ENCODE peak calls at places on chromosomes 16 and 17, in four cellular contexts. One of them, this sample, is unnamed.

GRCh38 chr16:9567674-9568073 is 476.2 kb downstream of the HAPSTR1 start:
- DNase-seq in occipital lobe: no peak
- DNase-seq in omental fat pad: no peak
- DNase-seq in astrocyte of the cerebellum: no peak
- DNase-seq in this sample: no peak

GRCh38 chr16:88398874-88399178 is 16.1 kb downstream of the ZNF469 start:
- DNase-seq in occipital lobe: no peak
- DNase-seq in omental fat pad: no peak
- DNase-seq in astrocyte of the cerebellum: no peak
- DNase-seq in this sample: no peak

GRCh38 chr17:57751971-57752905 is 7.1 kb upstream of the CCDC182 start:
- DNase-seq in occipital lobe: no peak
- DNase-seq in omental fat pad: no peak
- DNase-seq in astrocyte of the cerebellum: no peak
- DNase-seq in this sample: no peak

GRCh38 chr16:57923841-57924240 is 47.1 kb downstream of the CNGB1 start:
- DNase-seq in occipital lobe: no peak
- DNase-seq in omental fat pad: no peak
- DNase-seq in astrocyte of the cerebellum: no peak
- DNase-seq in this sample: no peak

GRCh38 chr17:75250009-75250471 is 11.4 kb downstream of the GGA3 start:
- DNase-seq in occipital lobe: no peak
- DNase-seq in omental fat pad: no peak
- DNase-seq in astrocyte of the cerebellum: no peak
- DNase-seq in this sample: no peak

GRCh38 chr16:81537721-81538561 is 93.3 kb downstream of the CMIP start:
- DNase-seq in occipital lobe: no peak
- DNase-seq in omental fat pad: no peak
- DNase-seq in astrocyte of the cerebellum: peak
- DNase-seq in this sample: no peak

GRCh38 chr16:14193316-14193871 is 122.3 kb downstream of the MRTFB start:
- DNase-seq in occipital lobe: no peak
- DNase-seq in omental fat pad: no peak
- DNase-seq in astrocyte of the cerebellum: no peak
- DNase-seq in this sample: no peak

GRCh38 chr16:24869033-24869432 is 23.3 kb downstream of the SLC5A11 start:
- DNase-seq in occipital lobe: no peak
- DNase-seq in omental fat pad: no peak
- DNase-seq in astrocyte of the cerebellum: no peak
- DNase-seq in this sample: no peak

GRCh38 chr17:54536306-54536705 is 364.3 kb upstream of the TOM1L1 start:
- DNase-seq in occipital lobe: no peak
- DNase-seq in omental fat pad: no peak
- DNase-seq in astrocyte of the cerebellum: no peak
- DNase-seq in this sample: no peak

GRCh38 chr17:64938925-64939474 is 19.7 kb upstream of the LRRC37A3 start:
- DNase-seq in occipital lobe: no peak
- DNase-seq in omental fat pad: peak
- DNase-seq in astrocyte of the cerebellum: no peak
- DNase-seq in this sample: no peak

GRCh38 chr16:15518412-15519351 is 84.3 kb downstream of the BMERB1 start:
- DNase-seq in occipital lobe: no peak
- DNase-seq in omental fat pad: no peak
- DNase-seq in astrocyte of the cerebellum: peak
- DNase-seq in this sample: peak

GRCh38 chr17:17356149-17356930 is 53.2 kb downstream of the NT5M start:
- DNase-seq in occipital lobe: peak
- DNase-seq in omental fat pad: peak
- DNase-seq in astrocyte of the cerebellum: peak
- DNase-seq in this sample: no peak

GRCh38 chr16:48247311-48247710 is at the start of gene ABCC11:
- DNase-seq in occipital lobe: no peak
- DNase-seq in omental fat pad: no peak
- DNase-seq in astrocyte of the cerebellum: no peak
- DNase-seq in this sample: no peak

GRCh38 chr16:1773703-1774455 is 945 bp upstream of the MRPS34 start:
- DNase-seq in occipital lobe: no peak
- DNase-seq in omental fat pad: no peak
- DNase-seq in astrocyte of the cerebellum: no peak
- DNase-seq in this sample: no peak

GRCh38 chr16:30354423-30355143 is 525 bp downstream of the CD2BP2 start:
- DNase-seq in occipital lobe: no peak
- DNase-seq in omental fat pad: no peak
- DNase-seq in astrocyte of the cerebellum: no peak
- DNase-seq in this sample: no peak

GRCh38 chr17:43353364-43353763 is 45.4 kb upstream of the ARL4D start:
- DNase-seq in occipital lobe: no peak
- DNase-seq in omental fat pad: no peak
- DNase-seq in astrocyte of the cerebellum: no peak
- DNase-seq in this sample: no peak

GRCh38 chr17:76370261-76370993 is 14.0 kb upstream of the SPHK1 start:
- DNase-seq in occipital lobe: no peak
- DNase-seq in omental fat pad: no peak
- DNase-seq in astrocyte of the cerebellum: peak
- DNase-seq in this sample: peak

GRCh38 chr16:80803341-80804060 is 897 bp downstream of the CDYL2 start:
- DNase-seq in occipital lobe: no peak
- DNase-seq in omental fat pad: no peak
- DNase-seq in astrocyte of the cerebellum: no peak
- DNase-seq in this sample: no peak

GRCh38 chr17:45896803-45897693 is 2.7 kb downstream of the MAPT start:
- DNase-seq in occipital lobe: no peak
- DNase-seq in omental fat pad: no peak
- DNase-seq in astrocyte of the cerebellum: no peak
- DNase-seq in this sample: no peak

This sample was measured in kidney epithelial cell.